ENCODE peak calls at places on chromosomes 4 and X, in nine cellular contexts. W, F, J, S, B, M, N, R and T are unnamed samples.

GRCh38 chrX:153597351-153597750 is 1.6 kb downstream of the CCNQ start:
- DNase-seq in W (no peak), F (no peak), J (no peak), S (no peak), B (no peak), M (no peak), N (no peak), R (no peak), T (no peak)

GRCh38 chr4:61958591-61958990 is 758.5 kb downstream of the ADGRL3 start:
- DNase-seq in W (no peak), F (no peak), J (no peak), S (no peak), B (no peak), M (no peak), N (no peak), R (no peak), T (no peak)

GRCh38 chr4:73864365-73864764 is 4.8 kb upstream of the CXCL1 start:
- DNase-seq in W (peak; percentile 39), F (no peak), J (peak; percentile 73), S (no peak), B (no peak), M (no peak), N (no peak), R (no peak), T (no peak)

GRCh38 chr4:138666366-138666765 is 349.2 kb upstream of the NOCT start:
- DNase-seq in W (no peak), F (no peak), J (no peak), S (no peak), B (no peak), M (no peak), N (no peak), R (no peak), T (peak; percentile 11)

GRCh38 chr4:128286474-128287158 is 997 bp downstream of the PGRMC2 start:
- DNase-seq in W (peak; percentile 52), F (no peak), J (peak; percentile 50), S (peak; percentile 15), B (peak; percentile 62), M (peak; percentile 55), N (no peak), R (no peak), T (peak; percentile 43)

GRCh38 chr4:80195441-80196139 is 1.7 kb upstream of the PRDM8 start:
- DNase-seq in W (no peak), F (no peak), J (no peak), S (no peak), B (no peak), M (no peak), N (no peak), R (no peak), T (no peak)

GRCh38 chr4:107893171-107894137 is 37.9 kb upstream of the CYP2U1 start:
- DNase-seq in W (no peak), F (no peak), J (no peak), S (no peak), B (no peak), M (peak; percentile 39), N (no peak), R (no peak), T (no peak)

GRCh38 chrX:23524467-23524866 is 142.8 kb upstream of the PRDX4 start:
- DNase-seq in W (no peak), F (no peak), J (no peak), S (no peak), B (no peak), M (no peak), N (no peak), R (no peak), T (no peak)

GRCh38 chr4:143336828-143337599 is at the start of gene GAB1:
- DNase-seq in W (peak; percentile 86), F (peak; percentile 91), J (peak; percentile 76), S (peak; percentile 79), B (no peak), M (peak; percentile 85), N (peak; percentile 90), R (peak; percentile 80), T (peak; percentile 52)

GRCh38 chr4:52704133-52704532 is 45.0 kb upstream of the USP46 start:
- DNase-seq in W (no peak), F (no peak), J (no peak), S (no peak), B (no peak), M (peak; percentile 28), N (no peak), R (no peak), T (no peak)

GRCh38 chrX:113594504-113594903 is 753.9 kb upstream of the AMOT start:
- DNase-seq in W (no peak), F (no peak), J (peak; percentile 3), S (no peak), B (no peak), M (no peak), N (no peak), R (no peak), T (no peak)

GRCh38 chrX:14497184-14497666 is 32.1 kb upstream of the GLRA2 start:
- DNase-seq in W (no peak), F (no peak), J (no peak), S (no peak), B (peak; percentile 6), M (peak; percentile 48), N (no peak), R (no peak), T (peak; percentile 53)

GRCh38 chr4:72974694-72975487 is 94.6 kb downstream of the COX18 start:
- DNase-seq in W (no peak), F (no peak), J (peak; percentile 56), S (no peak), B (no peak), M (peak; percentile 25), N (no peak), R (no peak), T (no peak)

GRCh38 chrX:107448625-107449468 is 605 bp upstream of the FRMPD3 start:
- DNase-seq in W (peak; percentile 83), F (no peak), J (peak; percentile 25), S (peak; percentile 27), B (no peak), M (no peak), N (no peak), R (no peak), T (no peak)

GRCh38 chrX:107135076-107135964 is 16.7 kb upstream of the RBM41 start:
- DNase-seq in W (no peak), F (no peak), J (peak; percentile 70), S (no peak), B (no peak), M (peak; percentile 74), N (no peak), R (no peak), T (no peak)

GRCh38 chr4:108830509-108831244 is 67.8 kb upstream of the ETNPPL start:
- DNase-seq in W (no peak), F (no peak), J (no peak), S (no peak), B (no peak), M (peak; percentile 42), N (peak; percentile 81), R (peak; percentile 39), T (no peak)

DNA sequence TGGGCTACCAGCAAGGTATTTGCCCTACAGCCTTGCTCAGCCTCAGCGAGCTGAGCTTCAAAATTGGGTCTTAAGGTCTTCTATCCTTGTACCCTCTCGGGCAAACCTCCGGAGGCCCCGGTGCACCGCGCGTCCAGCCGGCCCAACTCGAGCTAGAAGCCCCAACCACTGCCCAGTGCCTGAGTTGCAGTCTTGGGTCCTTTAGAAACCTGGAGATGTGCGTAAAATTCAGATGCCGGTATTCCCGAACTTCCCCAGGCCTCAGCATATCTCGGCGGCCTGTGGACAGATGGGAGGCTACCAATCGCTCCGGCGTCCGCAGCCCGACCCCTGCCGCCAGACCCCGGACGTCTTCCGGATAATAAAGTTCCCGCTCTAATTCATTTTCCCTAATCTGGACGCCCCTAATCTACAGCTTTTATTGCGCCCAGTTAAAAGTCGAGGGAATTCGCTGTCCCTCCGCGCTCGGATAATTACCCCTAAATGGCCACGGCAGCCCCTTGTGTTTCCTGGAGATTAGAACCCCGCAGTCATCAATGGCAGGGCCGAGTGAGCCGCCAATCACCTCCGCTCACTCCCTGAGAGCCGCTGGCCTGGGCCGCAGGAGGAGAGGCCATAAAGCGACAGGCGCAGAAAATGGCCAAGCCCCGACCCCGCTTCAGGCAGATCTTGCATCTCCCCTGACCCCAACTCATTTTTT is 1.5 kb upstream of the MSX1 start:
- DNase-seq in W (peak; percentile 78), F (no peak), J (no peak), S (no peak), B (no peak), M (no peak), N (peak; percentile 43), R (no peak), T (no peak)
- H3K27me3 ChIP-seq in W (peaks cover 97% of the 10 kb centered on the region), F (no peaks in the 10 kb centered on the region), J (peaks cover 25% of the 10 kb centered on the region), S (peaks cover 69% of the 10 kb centered on the region), B (peaks cover 30% of the 10 kb centered on the region), M (peaks cover 15% of the 10 kb centered on the region), N (peaks cover 94% of the 10 kb centered on the region), R (peaks cover 98% of the 10 kb centered on the region), T (peaks cover 10% of the 10 kb centered on the region)

GRCh38 chrX:51975360-51975759 is 81.9 kb downstream of the MAGED1 start:
- DNase-seq in W (no peak), F (no peak), J (no peak), S (no peak), B (no peak), M (no peak), N (no peak), R (no peak), T (no peak)
- H3K27me3 ChIP-seq in W (no peaks in the 10 kb centered on the region), F (no peaks in the 10 kb centered on the region), J (no peaks in the 10 kb centered on the region), S (no peaks in the 10 kb centered on the region), B (no peaks in the 10 kb centered on the region), M (no peaks in the 10 kb centered on the region), N (no peaks in the 10 kb centered on the region), R (no peaks in the 10 kb centered on the region), T (no peaks in the 10 kb centered on the region)

DNA sequence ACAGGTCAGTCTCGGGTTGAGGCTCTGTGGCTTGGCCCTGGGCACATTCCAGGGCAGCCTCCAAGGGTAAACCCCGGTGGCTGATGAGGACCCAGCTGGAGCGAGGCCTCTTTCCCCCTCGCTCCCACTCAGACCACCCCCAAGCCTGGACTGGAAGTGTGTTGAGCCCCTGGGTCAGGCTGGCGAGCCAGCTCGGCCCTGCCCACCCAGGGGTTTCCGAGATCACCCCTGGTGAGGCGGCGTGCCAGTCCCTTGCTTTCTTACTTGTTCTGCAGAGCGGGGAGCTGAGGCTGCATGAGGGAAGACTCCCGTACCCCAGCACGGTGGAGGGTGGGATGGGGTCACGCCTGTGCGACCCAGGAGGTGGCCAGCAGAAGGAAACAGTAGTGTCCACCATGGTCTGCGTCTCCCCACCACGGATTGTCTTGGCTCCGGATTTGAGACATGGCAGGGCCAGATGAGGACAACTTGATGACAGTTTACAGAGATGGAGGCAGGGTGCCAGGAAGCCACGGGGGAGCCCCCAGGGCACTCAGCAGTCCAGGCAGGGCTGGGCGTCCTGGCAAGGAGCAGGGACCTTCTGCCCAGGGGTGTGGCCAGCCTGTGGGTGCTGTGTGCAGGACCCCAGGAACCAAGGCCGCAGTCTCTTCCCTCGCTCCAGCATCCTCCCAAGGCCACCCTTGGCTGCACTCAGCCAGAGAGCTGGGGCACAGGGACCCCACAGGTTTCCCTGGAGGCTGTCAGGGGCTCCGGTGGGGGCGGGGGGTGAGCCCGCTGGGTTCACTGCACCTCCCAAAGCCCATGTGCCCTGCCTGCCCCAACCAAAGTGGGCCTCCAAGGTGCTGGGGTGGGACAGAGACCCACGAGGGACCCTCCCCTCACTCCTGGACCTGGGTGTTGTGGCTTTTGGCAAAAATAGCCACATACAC is 6.6 kb upstream of the FGFRL1 start:
- DNase-seq in W (no peak), F (no peak), J (no peak), S (no peak), B (no peak), M (no peak), N (no peak), R (no peak), T (no peak)
- H3K27me3 ChIP-seq in W (peaks cover 44% of the 10 kb centered on the region), F (no peaks in the 10 kb centered on the region), J (peaks cover 10% of the 10 kb centered on the region), S (peaks cover 29% of the 10 kb centered on the region), B (peaks cover 8% of the 10 kb centered on the region), M (peaks cover 43% of the 10 kb centered on the region), N (peaks cover 71% of the 10 kb centered on the region), R (peaks cover 89% of the 10 kb centered on the region), T (no peaks in the 10 kb centered on the region)

GRCh38 chrX:43469391-43470054 is 186.6 kb upstream of the MAOA start:
- DNase-seq in W (no peak), F (no peak), J (no peak), S (no peak), B (no peak), M (no peak), N (no peak), R (no peak), T (no peak)

GRCh38 chrX:43467608-43468234 is 188.4 kb upstream of the MAOA start:
- DNase-seq in W (no peak), F (no peak), J (no peak), S (no peak), B (no peak), M (no peak), N (no peak), R (no peak), T (no peak)
- H3K27me3 ChIP-seq in W (no peaks in the 10 kb centered on the region), F (no peaks in the 10 kb centered on the region), J (peaks cover 7% of the 10 kb centered on the region), S (no peaks in the 10 kb centered on the region), B (no peaks in the 10 kb centered on the region), M (no peaks in the 10 kb centered on the region), N (no peaks in the 10 kb centered on the region), R (no peaks in the 10 kb centered on the region), T (no peaks in the 10 kb centered on the region)